ENCODE peak calls at places on chromosomes 12 and 14, in five cellular contexts. L, A, T, S and R are unnamed samples.

GRCh38 chr14:24710403-24711063 is 76.5 kb upstream of the GZMB start:
- DNase-seq in T (peak), A (peak), L (peak), S (peak), R (peak)

GRCh38 chr12:71057330-71057729 is 100.5 kb downstream of the TSPAN8 start:
- DNase-seq in L (no peak), T (peak), A (no peak), S (no peak), R (peak)

GRCh38 chr12:130014485-130014807 is 110.6 kb upstream of the TMEM132D start:
- DNase-seq in T (no peak), S (no peak), L (no peak), A (no peak), R (no peak)

GRCh38 chr14:67971627-67972625 is 152.3 kb downstream of the RAD51B start:
- DNase-seq in L (no peak), T (no peak), A (no peak), S (no peak), R (peak)

GRCh38 chr14:32980178-32980886 is 41.7 kb downstream of the NPAS3 start:
- DNase-seq in L (no peak), S (no peak), T (no peak), A (no peak), R (no peak)

GRCh38 chr14:22630486-22630885 is 13.7 kb downstream of the OR6J1 start:
- DNase-seq in L (no peak), A (peak), T (peak), S (no peak), R (peak)

GRCh38 chr14:53883739-53884138 is 72.9 kb downstream of the BMP4 start:
- DNase-seq in S (no peak), T (no peak), A (no peak), L (no peak), R (no peak)

GRCh38 chr12:94205738-94206310 is 57.4 kb downstream of the PLXNC1 start:
- DNase-seq in A (no peak), S (no peak), T (no peak), L (no peak), R (no peak)

GRCh38 chr14:90644882-90645281 is 171.3 kb downstream of the TTC7B start:
- DNase-seq in S (no peak), L (no peak), T (peak), A (peak), R (peak)

GRCh38 chr12:82857276-82857675 is 170.6 kb downstream of the TMTC2 start:
- DNase-seq in A (no peak), S (no peak), T (no peak), L (peak), R (no peak)

GRCh38 chr14:58637391-58638230 is at the start of gene DACT1:
- DNase-seq in A (peak), T (peak), L (peak), S (peak), R (peak)

GRCh38 chr12:2582631-2583616 is 211.8 kb upstream of the FKBP4 start:
- DNase-seq in A (no peak), L (peak), S (peak), T (peak), R (peak)

GRCh38 chr12:90908465-90908864 is 46.5 kb downstream of the CCER1 start:
- DNase-seq in S (no peak), T (peak), A (no peak), L (peak), R (peak)

GRCh38 chr12:42779186-42779859 is 189.8 kb upstream of the PRICKLE1 start:
- DNase-seq in S (no peak), L (no peak), A (no peak), T (peak), R (peak)

GRCh38 chr12:75209782-75210138 is at the start of gene KCNC2:
- DNase-seq in A (no peak), T (no peak), L (no peak), S (no peak), R (no peak)

DNA sequence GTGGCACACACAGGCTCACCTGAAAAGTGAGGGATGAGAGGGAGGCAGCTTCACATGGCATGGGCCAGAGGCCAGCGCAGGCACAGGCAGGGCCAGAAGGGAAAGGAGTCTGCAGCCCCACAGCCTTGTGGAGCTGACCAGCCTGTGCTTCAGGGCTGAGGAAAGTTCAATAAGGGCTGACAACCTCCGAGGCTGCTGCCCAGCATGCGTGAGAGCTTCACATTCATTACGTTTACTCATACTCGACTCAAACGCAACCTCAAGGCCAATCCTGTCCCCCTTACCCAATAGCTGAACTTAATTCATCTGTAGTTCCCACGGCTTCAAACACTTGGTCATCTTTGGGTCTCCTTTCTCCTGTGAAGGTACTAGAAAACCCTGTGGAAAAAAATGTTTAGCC is 4.8 kb downstream of the MMAB start:
- DNase-seq in T (no peak), S (no peak), A (no peak), L (no peak), R (no peak)
- TF ChIP-seq CTCF in T (no peak), S (no peak), A (no peak), L (no peak), R (no peak)

DNA sequence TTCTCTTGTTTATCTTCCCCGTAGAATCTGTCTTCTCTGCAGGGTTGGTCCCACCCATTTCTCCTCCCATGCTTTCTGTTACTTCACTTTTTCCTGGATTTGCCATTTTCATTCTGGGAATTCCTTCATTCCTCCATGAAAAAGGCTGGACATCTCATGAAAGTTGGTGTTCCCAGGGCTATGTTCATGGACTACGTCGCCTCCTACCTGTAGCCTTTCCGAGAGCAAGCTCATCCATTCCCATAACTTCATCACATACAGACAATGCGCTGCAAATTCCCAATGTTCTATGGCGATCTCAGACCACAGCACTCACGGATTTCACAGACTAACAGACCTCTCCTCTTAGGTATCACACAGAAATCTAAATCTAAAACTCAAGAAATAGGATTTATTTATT is 217.1 kb downstream of the EXOC5 start:
- DNase-seq in A (no peak), S (no peak), L (no peak), T (no peak), R (no peak)
- TF ChIP-seq CTCF in A (no peak), S (no peak), L (no peak), T (no peak), R (no peak)

GRCh38 chr12:57896139-57896436 is 45.3 kb upstream of the ATP23 start:
- DNase-seq in L (no peak), T (peak), S (no peak), A (no peak), R (no peak)
- TF ChIP-seq CTCF in L (no peak), T (peak), S (no peak), A (no peak), R (no peak)

GRCh38 chr12:102939059-102939458 is 18.4 kb upstream of the ASCL1 start:
- DNase-seq in L (no peak), S (no peak), A (no peak), T (no peak), R (no peak)

GRCh38 chr12:102939670-102940222 is 17.7 kb upstream of the ASCL1 start:
- DNase-seq in L (no peak), A (no peak), S (no peak), T (no peak), R (no peak)
- TF ChIP-seq CTCF in L (no peak), A (no peak), S (no peak), T (no peak), R (no peak)

DNA sequence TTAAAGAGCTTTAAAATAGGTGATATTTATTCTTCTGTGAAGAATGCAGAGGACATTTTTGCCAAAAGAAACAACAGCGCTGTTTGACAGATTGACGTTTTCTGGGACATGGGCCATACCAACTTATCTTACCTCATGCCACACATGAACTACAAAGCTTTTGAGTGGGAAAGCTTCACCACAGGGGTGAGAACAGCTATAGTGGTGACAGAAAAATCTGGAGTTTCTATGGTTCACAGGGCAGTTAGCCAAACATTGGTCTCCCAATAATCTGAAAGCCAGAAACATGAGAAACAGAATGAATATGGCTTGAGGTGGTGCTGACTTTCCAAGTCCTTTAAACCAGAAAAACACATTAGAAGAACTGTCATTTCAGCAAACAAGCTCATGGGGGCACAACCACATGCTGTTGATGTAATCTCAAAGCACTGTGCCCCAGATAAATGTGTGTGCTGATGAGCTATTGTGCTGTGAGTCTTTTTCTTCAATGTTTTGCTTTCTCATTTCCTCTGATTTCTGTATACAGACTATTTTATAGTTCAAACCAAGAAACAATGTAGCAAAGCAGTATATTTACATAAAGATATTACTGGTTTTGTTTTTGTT is 905.4 kb downstream of the SLC16A7 start:
- DNase-seq in S (no peak), L (peak), A (no peak), T (peak), R (peak)
- TF ChIP-seq CTCF in S (no peak), L (no peak), A (no peak), T (peak), R (no peak)

DNA sequence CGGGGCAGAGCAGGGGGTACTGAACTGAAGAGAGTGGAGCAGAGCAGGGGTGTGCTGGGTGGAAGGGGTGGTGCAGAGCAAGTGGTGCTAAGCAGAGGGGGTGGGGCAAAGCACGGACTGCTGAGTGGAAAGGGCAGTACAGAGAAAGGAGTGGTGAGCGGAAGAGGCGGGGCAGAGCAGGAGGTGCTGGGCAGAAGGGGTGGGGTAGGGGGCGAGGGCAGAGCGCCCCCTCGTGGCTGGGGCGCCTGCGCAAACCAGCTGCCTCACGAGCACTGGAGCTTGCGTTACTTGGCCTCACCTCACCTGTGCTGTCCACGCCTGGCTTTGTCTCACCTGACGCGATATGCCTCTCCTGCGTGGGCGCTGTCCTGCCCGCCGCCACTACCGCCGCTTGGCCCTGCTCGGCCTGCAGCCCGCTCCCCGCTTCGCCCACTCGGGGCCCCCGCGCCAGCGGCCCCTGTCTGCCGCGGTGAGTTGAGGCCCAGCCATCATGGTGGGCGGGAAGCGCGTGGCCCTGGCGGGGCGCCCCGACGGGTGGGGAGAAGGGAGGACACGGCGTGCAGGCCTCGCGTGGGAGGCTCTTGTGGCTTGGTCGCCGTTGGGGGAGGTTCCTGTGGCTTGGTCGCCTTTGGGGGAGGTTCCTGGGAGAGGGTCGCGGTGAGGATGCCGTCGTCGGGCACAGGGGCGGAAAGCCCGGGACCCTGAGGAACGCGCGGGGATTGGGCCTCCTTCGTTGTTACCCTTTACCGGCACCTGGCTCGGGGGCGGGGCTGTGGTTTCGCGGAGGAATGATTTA is at the start of gene COX8C:
- DNase-seq in T (no peak), L (no peak), A (no peak), S (no peak), R (no peak)
- TF ChIP-seq CTCF in T (no peak), L (no peak), A (no peak), S (no peak), R (no peak)

DNA sequence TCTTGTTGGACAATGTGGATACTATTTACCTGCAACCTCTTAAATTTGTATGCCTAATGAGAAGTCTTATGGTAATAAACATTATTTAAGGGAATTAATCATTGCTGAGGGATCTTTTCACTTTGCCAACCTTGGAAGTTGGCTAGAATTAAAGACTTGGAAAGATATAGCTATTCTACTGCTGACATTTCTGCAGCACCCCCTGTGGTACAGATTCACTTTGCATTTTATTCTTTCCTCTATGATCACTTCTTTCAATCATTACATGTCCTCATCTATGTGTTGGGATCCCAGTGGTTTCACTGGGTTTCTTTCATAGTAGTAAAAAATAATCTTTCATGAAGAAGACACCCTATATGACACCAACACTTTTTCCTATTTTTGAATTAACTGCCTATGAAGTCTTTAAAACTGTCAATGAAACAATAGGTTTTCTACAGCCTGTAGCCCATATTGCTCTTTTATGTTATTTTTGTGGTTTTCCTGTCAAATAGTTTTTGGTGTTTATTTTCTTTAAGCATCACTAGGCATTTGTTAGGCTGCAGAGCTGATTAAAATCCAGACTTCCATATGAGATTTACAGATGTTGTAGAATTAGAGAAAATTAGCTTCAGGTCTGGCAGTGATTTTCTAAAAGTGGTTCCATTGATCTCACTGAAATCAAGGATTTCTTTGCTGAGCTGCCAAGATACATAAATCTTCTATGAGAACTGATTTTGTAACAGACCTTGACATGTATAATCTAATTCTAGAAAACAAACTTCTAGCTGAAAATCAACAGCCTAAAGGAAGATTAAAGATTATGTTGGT is 256.1 kb downstream of the NAV3 start:
- DNase-seq in L (peak), T (peak), A (no peak), S (no peak), R (no peak)
- TF ChIP-seq CTCF in L (peak), T (peak), A (peak), S (no peak), R (peak)

GRCh38 chr12:41190360-41190759 is 2.2 kb downstream of the PDZRN4 start:
- DNase-seq in S (no peak), T (peak), L (peak), A (no peak), R (peak)
- TF ChIP-seq CTCF in S (no peak), T (peak), L (peak), A (peak), R (peak)

GRCh38 chr12:120534703-120535655 is 823 bp downstream of the RNF10 start:
- DNase-seq in S (peak), T (peak), A (peak), L (peak), R (peak)

GRCh38 chr12:120538281-120539156 is 4.4 kb downstream of the RNF10 start:
- DNase-seq in A (no peak), L (peak), S (no peak), T (peak), R (peak)

GRCh38 chr12:120536064-120536791 is 2.1 kb downstream of the RNF10 start:
- DNase-seq in A (no peak), L (peak), S (no peak), T (no peak), R (no peak)

GRCh38 chr12:120532701-120533238 is 1.4 kb upstream of the RNF10 start:
- DNase-seq in L (no peak), S (no peak), A (no peak), T (no peak), R (no peak)

GRCh38 chr12:120534203-120534702 is at the start of gene RNF10:
- DNase-seq in L (peak), A (peak), S (peak), T (peak), R (peak)
- TF ChIP-seq CTCF in L (no peak), A (no peak), S (no peak), T (no peak), R (no peak)